ENCODE peak calls at places on chromosomes 13 and 19, in six cellular contexts. R is stomach, X is A549, F is transverse colon, U is tibial nerve, L is esophagus muscularis mucosa. J is an unnamed sample.

GRCh38 chr19:48445256-48445605 is 552 bp upstream of the GRWD1 start:
- DNase-seq in X (peak; percentile 93), L (no peak), F (no peak), U (peak; percentile 49), R (no peak), J (no peak)

GRCh38 chr19:4456843-4457653 is 546 bp downstream of the UBXN6 start:
- DNase-seq in U (peak; percentile 28), L (no peak), F (peak; percentile 47), X (no peak), R (peak; percentile 41), J (no peak)

GRCh38 chr19:2202366-2202765 is 33.8 kb downstream of the PLEKHJ1 start:
- DNase-seq in L (no peak), F (no peak), X (no peak), R (no peak), U (no peak), J (no peak)

GRCh38 chr19:2926341-2927031 is 18.3 kb downstream of the ZNF77 start:
- DNase-seq in X (no peak), U (no peak), R (no peak), L (no peak), F (no peak), J (no peak)

GRCh38 chr19:38707512-38708114 is 36.7 kb downstream of the CAPN12 start:
- DNase-seq in R (peak; percentile 94), L (no peak), U (no peak), X (no peak), F (no peak), J (no peak)

GRCh38 chr19:19262190-19263057 is 10.7 kb downstream of the TM6SF2 start:
- DNase-seq in L (no peak), X (no peak), U (no peak), F (no peak), R (no peak), J (no peak)

GRCh38 chr13:64314286-64314685 is 2898.6 kb upstream of the PCDH20 start:
- DNase-seq in X (no peak), L (no peak), U (no peak), F (no peak), R (no peak), J (no peak)

GRCh38 chr19:35430382-35431146 is 17.5 kb upstream of the FFAR2 start:
- DNase-seq in U (no peak), L (no peak), X (no peak), R (no peak), F (no peak), J (no peak)

GRCh38 chr13:59345316-59345715 is 818.4 kb downstream of the DIAPH3 start:
- DNase-seq in F (peak; percentile 21), L (no peak), U (no peak), X (no peak), R (no peak), J (no peak)

GRCh38 chr19:5313307-5313706 is 27.3 kb downstream of the PTPRS start:
- DNase-seq in U (no peak), L (no peak), R (peak; percentile 69), X (no peak), F (no peak), J (no peak)

GRCh38 chr13:49629196-49629938 is 1.1 kb downstream of the ARL11 start:
- DNase-seq in F (no peak), R (no peak), L (no peak), X (no peak), U (no peak), J (no peak)

GRCh38 chr19:5562280-5562679 is 5.5 kb downstream of the TINCR start:
- DNase-seq in U (no peak), F (no peak), L (no peak), X (no peak), R (no peak), J (no peak)

GRCh38 chr13:85386424-85386823 is 412.8 kb downstream of the SLITRK6 start:
- DNase-seq in R (no peak), U (no peak), F (no peak), X (peak; percentile 22), L (no peak), J (no peak)

GRCh38 chr19:31979949-31980670 is 365.3 kb upstream of the ZNF507 start:
- DNase-seq in L (peak; percentile 80), R (no peak), X (no peak), F (no peak), U (no peak), J (no peak)

GRCh38 chr13:99403458-99403971 is 96.3 kb upstream of the GPR183 start:
- DNase-seq in U (no peak), L (no peak), F (peak; percentile 80), X (no peak), R (no peak), J (no peak)

GRCh38 chr19:2274937-2275535 is 6.9 kb downstream of the PEAK3 start:
- DNase-seq in L (no peak), U (peak; percentile 61), R (peak; percentile 69), F (peak; percentile 80), X (peak; percentile 68), J (no peak)

GRCh38 chr19:789473-790052 is 7.7 kb upstream of the PTBP1 start:
- DNase-seq in F (no peak), U (no peak), X (no peak), L (no peak), R (no peak), J (no peak)

GRCh38 chr13:52361225-52361624 is 44.7 kb downstream of the THSD1 start:
- DNase-seq in F (no peak), X (no peak), U (no peak), R (no peak), L (no peak), J (no peak)

GRCh38 chr13:97946951-97947588 is 6.4 kb upstream of the IPO5 start:
- DNase-seq in F (no peak), X (peak; percentile 54), U (no peak), L (no peak), R (no peak), J (no peak)

GRCh38 chr13:97945342-97945741 is 8.1 kb upstream of the IPO5 start:
- DNase-seq in L (no peak), X (no peak), F (no peak), U (no peak), R (no peak), J (no peak)

GRCh38 chr13:97944396-97945029 is 9.0 kb upstream of the IPO5 start:
- DNase-seq in U (no peak), F (no peak), X (no peak), R (no peak), L (no peak), J (no peak)

GRCh38 chr13:97948041-97948440 is 5.4 kb upstream of the IPO5 start:
- DNase-seq in F (no peak), R (no peak), X (no peak), L (no peak), U (no peak), J (no peak)

DNA sequence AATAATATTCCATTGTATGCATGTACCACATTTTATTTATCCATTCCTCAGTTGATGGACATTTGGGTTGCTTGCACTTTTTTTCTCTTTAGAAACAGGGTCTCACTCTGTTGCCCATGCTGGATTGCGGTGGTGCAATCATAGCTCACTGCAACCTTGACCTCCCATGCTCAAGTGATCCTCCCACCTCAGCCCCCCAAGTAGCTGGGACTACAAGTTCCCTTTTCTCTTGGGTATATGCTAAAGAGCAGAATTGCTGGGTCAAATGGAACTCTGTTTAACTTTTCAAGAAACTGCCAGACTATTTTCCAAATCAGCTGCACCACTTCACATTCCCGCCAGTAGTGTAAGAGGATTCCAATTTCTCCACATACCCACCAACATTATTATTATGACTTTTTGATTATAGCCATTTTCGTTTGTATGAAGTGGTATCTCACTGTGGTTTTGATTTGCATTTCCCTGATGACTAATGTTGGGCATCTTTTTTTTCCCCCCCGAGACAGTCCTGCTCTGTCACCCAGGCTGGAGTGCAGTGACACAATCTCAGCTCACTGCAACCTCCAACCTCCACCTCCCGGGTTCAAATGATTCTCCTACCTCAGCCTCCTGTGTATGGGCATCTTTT is 7.6 kb upstream of the IPO5 start:
- DNase-seq in R (no peak), L (no peak), F (no peak), U (no peak), X (no peak), J (no peak)
- TF ChIP-seq CTCF in R (no peak), L (no peak), F (no peak), U (no peak), X (no peak), J (no peak)

GRCh38 chr13:46614582-46614981 is 61.6 kb downstream of the LRCH1 start:
- DNase-seq in X (peak; percentile 61), R (no peak), L (no peak), F (no peak), U (no peak), J (no peak)
- TF ChIP-seq EP300 in X (no peak), R (no peak), L (no peak), F (no peak), U (no peak), J (no peak)

GRCh38 chr13:39656325-39656677 is 839 bp downstream of the COG6 start:
- DNase-seq in X (no peak), R (no peak), U (no peak), F (no peak), L (no peak), J (no peak)
- H3K27ac ChIP-seq in X (peak overlapping the region; percentile 94), R (peak overlapping the region; percentile 87), U (peak overlapping the region; percentile 79), F (peak overlapping the region; percentile 74), L (peak overlapping the region; percentile 68), J (no peak overlapping the region)

GRCh38 chr13:108475181-108475580 is 154.2 kb upstream of the MYO16 start:
- DNase-seq in X (no peak), F (no peak), L (no peak), R (no peak), U (no peak), J (no peak)
- TF ChIP-seq CTCF in X (no peak), F (no peak), L (no peak), R (no peak), U (no peak), J (no peak)

GRCh38 chr13:97274782-97275252 is 52.7 kb downstream of the MBNL2 start:
- DNase-seq in X (peak; percentile 44), U (no peak), R (no peak), L (no peak), F (no peak), J (no peak)
- TF ChIP-seq EP300 in X (no peak), U (no peak), R (no peak), L (no peak), F (no peak), J (no peak)

GRCh38 chr19:50418186-50419021 is at the start of gene SPIB:
- DNase-seq in U (no peak), X (no peak), L (no peak), F (no peak), R (no peak), J (no peak)

GRCh38 chr19:50419022-50419579 is 363 bp downstream of the SPIB start:
- DNase-seq in U (no peak), L (no peak), X (no peak), R (no peak), F (no peak), J (no peak)

GRCh38 chr19:50419580-50420035 is 870 bp downstream of the SPIB start:
- DNase-seq in L (no peak), X (no peak), R (no peak), U (no peak), F (no peak), J (no peak)

GRCh38 chr19:50420808-50421207 is 2.1 kb downstream of the SPIB start:
- DNase-seq in R (no peak), L (no peak), F (no peak), X (no peak), U (no peak), J (no peak)

GRCh38 chr19:50420127-50420526 is 1.4 kb downstream of the SPIB start:
- DNase-seq in R (no peak), X (no peak), L (no peak), F (no peak), U (no peak), J (no peak)
- H3K27ac ChIP-seq in R (no peak overlapping the region), X (no peak overlapping the region), L (no peak overlapping the region), F (no peak overlapping the region), U (no peak overlapping the region), J (no peak overlapping the region)

GRCh38 chr13:26549713-26550112 is 7.8 kb upstream of the WASF3 start:
- DNase-seq in F (no peak), X (no peak), U (no peak), L (no peak), R (no peak), J (no peak)
- TF ChIP-seq CTCF in F (no peak), X (no peak), U (no peak), L (no peak), R (no peak), J (no peak)